ENCODE peak calls at places on chromosomes 2 and 18, in six cellular contexts. One of them, this sample, is unnamed.

GRCh38 chr2:106869512-106870276 is 16.3 kb downstream of the ST6GAL2 start:
- DNase-seq in breast epithelium: no peak
- DNase-seq in GM12892: no peak
- DNase-seq in spleen: no peak
- DNase-seq in GM12891: no peak
- DNase-seq in HCT116: no peak
- DNase-seq in this sample: peak

GRCh38 chr2:85437488-85438290 is 19.2 kb downstream of the SH2D6 start:
- DNase-seq in breast epithelium: peak
- DNase-seq in GM12892: peak
- DNase-seq in spleen: peak
- DNase-seq in GM12891: peak
- DNase-seq in HCT116: no peak
- DNase-seq in this sample: peak

GRCh38 chr2:209872675-209873074 is 101.0 kb downstream of the UNC80 start:
- DNase-seq in breast epithelium: peak
- DNase-seq in GM12892: no peak
- DNase-seq in spleen: no peak
- DNase-seq in GM12891: no peak
- DNase-seq in HCT116: no peak
- DNase-seq in this sample: no peak

GRCh38 chr2:237411683-237412349 is 2.1 kb downstream of the COL6A3 start:
- DNase-seq in breast epithelium: no peak
- DNase-seq in GM12892: no peak
- DNase-seq in spleen: no peak
- DNase-seq in GM12891: no peak
- DNase-seq in HCT116: no peak
- DNase-seq in this sample: peak

GRCh38 chr18:31657823-31658669 is 26.3 kb downstream of the B4GALT6 start:
- DNase-seq in breast epithelium: no peak
- DNase-seq in GM12892: no peak
- DNase-seq in spleen: no peak
- DNase-seq in GM12891: no peak
- DNase-seq in HCT116: no peak
- DNase-seq in this sample: no peak

GRCh38 chr18:8942909-8943545 is 159.5 kb upstream of the NDUFV2 start:
- DNase-seq in breast epithelium: no peak
- DNase-seq in GM12892: no peak
- DNase-seq in spleen: no peak
- DNase-seq in GM12891: no peak
- DNase-seq in HCT116: no peak
- DNase-seq in this sample: no peak

GRCh38 chr18:56569391-56569790 is 69.0 kb downstream of the TXNL1 start:
- DNase-seq in breast epithelium: no peak
- DNase-seq in GM12892: no peak
- DNase-seq in spleen: no peak
- DNase-seq in GM12891: no peak
- DNase-seq in HCT116: no peak
- DNase-seq in this sample: no peak

GRCh38 chr2:2324119-2324518 is 7.0 kb downstream of the MYT1L start:
- DNase-seq in breast epithelium: no peak
- DNase-seq in GM12892: no peak
- DNase-seq in spleen: no peak
- DNase-seq in GM12891: no peak
- DNase-seq in HCT116: no peak
- DNase-seq in this sample: no peak

GRCh38 chr18:39596216-39596615 is 2030.6 kb upstream of the CELF4 start:
- DNase-seq in breast epithelium: no peak
- DNase-seq in GM12892: no peak
- DNase-seq in spleen: no peak
- DNase-seq in GM12891: no peak
- DNase-seq in HCT116: no peak
- DNase-seq in this sample: no peak

GRCh38 chr2:240627736-240628506 is 2.6 kb downstream of the GPR35 start:
- DNase-seq in breast epithelium: no peak
- DNase-seq in GM12892: peak
- DNase-seq in spleen: peak
- DNase-seq in GM12891: no peak
- DNase-seq in HCT116: no peak
- DNase-seq in this sample: no peak
- TF ChIP-seq POLR2AphosphoS5 in breast epithelium: no peak
- TF ChIP-seq POLR2AphosphoS5 in GM12892: no peak
- TF ChIP-seq POLR2AphosphoS5 in spleen: no peak
- TF ChIP-seq POLR2AphosphoS5 in GM12891: no peak
- TF ChIP-seq POLR2AphosphoS5 in HCT116: no peak
- TF ChIP-seq POLR2AphosphoS5 in this sample: no peak

DNA sequence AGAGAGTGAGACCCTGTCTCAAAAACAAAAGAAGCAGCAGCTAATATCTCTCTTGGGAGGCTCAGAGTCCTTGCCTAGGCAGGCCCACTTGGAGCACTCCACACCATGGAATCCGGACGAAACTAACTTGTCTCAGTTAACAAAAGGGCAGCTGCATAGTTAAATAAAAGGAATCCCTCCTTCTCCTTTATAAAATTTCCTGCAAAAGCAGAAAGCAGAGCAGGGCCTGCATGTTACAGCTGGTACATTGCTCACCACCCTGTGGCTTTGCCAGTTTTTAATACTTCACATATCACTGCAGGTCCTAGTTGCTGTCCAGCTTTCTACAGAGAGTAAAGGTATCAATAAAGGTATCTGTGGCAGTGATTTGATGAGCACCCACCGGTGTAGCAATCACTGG is 93.6 kb downstream of the ASAP2 start:
- DNase-seq in breast epithelium: no peak
- DNase-seq in GM12892: no peak
- DNase-seq in spleen: no peak
- DNase-seq in GM12891: no peak
- DNase-seq in HCT116: no peak
- DNase-seq in this sample: no peak
- TF ChIP-seq POLR2AphosphoS5 in breast epithelium: no peak
- TF ChIP-seq POLR2AphosphoS5 in GM12892: no peak
- TF ChIP-seq POLR2AphosphoS5 in spleen: no peak
- TF ChIP-seq POLR2AphosphoS5 in GM12891: no peak
- TF ChIP-seq POLR2AphosphoS5 in HCT116: no peak
- TF ChIP-seq POLR2AphosphoS5 in this sample: no peak

GRCh38 chr2:73916666-73917065 is 10.0 kb upstream of the DGUOK start:
- DNase-seq in breast epithelium: no peak
- DNase-seq in GM12892: no peak
- DNase-seq in spleen: no peak
- DNase-seq in GM12891: no peak
- DNase-seq in HCT116: no peak
- DNase-seq in this sample: no peak
- TF ChIP-seq POLR2AphosphoS5 in breast epithelium: no peak
- TF ChIP-seq POLR2AphosphoS5 in GM12892: no peak
- TF ChIP-seq POLR2AphosphoS5 in spleen: no peak
- TF ChIP-seq POLR2AphosphoS5 in GM12891: no peak
- TF ChIP-seq POLR2AphosphoS5 in HCT116: no peak
- TF ChIP-seq POLR2AphosphoS5 in this sample: peak

GRCh38 chr18:58208207-58208944 is 164.3 kb downstream of the NEDD4L start:
- DNase-seq in breast epithelium: no peak
- DNase-seq in GM12892: no peak
- DNase-seq in spleen: no peak
- DNase-seq in GM12891: no peak
- DNase-seq in HCT116: no peak
- DNase-seq in this sample: peak
- TF ChIP-seq POLR2AphosphoS5 in breast epithelium: no peak
- TF ChIP-seq POLR2AphosphoS5 in GM12892: no peak
- TF ChIP-seq POLR2AphosphoS5 in spleen: no peak
- TF ChIP-seq POLR2AphosphoS5 in GM12891: no peak
- TF ChIP-seq POLR2AphosphoS5 in HCT116: no peak
- TF ChIP-seq POLR2AphosphoS5 in this sample: no peak

GRCh38 chr2:207143474-207144190 is 22.1 kb downstream of the KLF7 start:
- DNase-seq in breast epithelium: peak
- DNase-seq in GM12892: no peak
- DNase-seq in spleen: peak
- DNase-seq in GM12891: no peak
- DNase-seq in HCT116: no peak
- DNase-seq in this sample: peak
- TF ChIP-seq POLR2AphosphoS5 in breast epithelium: peak
- TF ChIP-seq POLR2AphosphoS5 in GM12892: peak
- TF ChIP-seq POLR2AphosphoS5 in spleen: no peak
- TF ChIP-seq POLR2AphosphoS5 in GM12891: no peak
- TF ChIP-seq POLR2AphosphoS5 in HCT116: no peak
- TF ChIP-seq POLR2AphosphoS5 in this sample: peak

This sample was measured in esophagus muscularis mucosa.